ENCODE peak calls at places on chromosome 5, in six cellular contexts. One of them, this sample, is unnamed.

GRCh38 chr5:179840766-179841165 is 17.9 kb downstream of the MRNIP start:
- DNase-seq in CD8-positive, alpha-beta T cell: no peak
- DNase-seq in stimulated activated CD4-positive, alpha-beta T cell treated with anti-CD3 and anti-CD28 coated beads, Interleukin-2, amount 100 ng/mL, for 48 hours: no peak
- DNase-seq in aorta: no peak
- DNase-seq in M059J: no peak
- DNase-seq in cardiac muscle cell: no peak
- DNase-seq in this sample: no peak

GRCh38 chr5:75057551-75057950 is 5.2 kb upstream of the GCNT4 start:
- DNase-seq in CD8-positive, alpha-beta T cell: no peak
- DNase-seq in stimulated activated CD4-positive, alpha-beta T cell treated with anti-CD3 and anti-CD28 coated beads, Interleukin-2, amount 100 ng/mL, for 48 hours: no peak
- DNase-seq in aorta: no peak
- DNase-seq in M059J: peak
- DNase-seq in cardiac muscle cell: no peak
- DNase-seq in this sample: no peak

GRCh38 chr5:178462846-178463245 is 127.3 kb downstream of the COL23A1 start:
- DNase-seq in CD8-positive, alpha-beta T cell: no peak
- DNase-seq in stimulated activated CD4-positive, alpha-beta T cell treated with anti-CD3 and anti-CD28 coated beads, Interleukin-2, amount 100 ng/mL, for 48 hours: no peak
- DNase-seq in aorta: no peak
- DNase-seq in M059J: no peak
- DNase-seq in cardiac muscle cell: no peak
- DNase-seq in this sample: no peak

GRCh38 chr5:92337772-92338234 is 954.7 kb upstream of the ARRDC3 start:
- DNase-seq in CD8-positive, alpha-beta T cell: no peak
- DNase-seq in stimulated activated CD4-positive, alpha-beta T cell treated with anti-CD3 and anti-CD28 coated beads, Interleukin-2, amount 100 ng/mL, for 48 hours: no peak
- DNase-seq in aorta: no peak
- DNase-seq in M059J: peak
- DNase-seq in cardiac muscle cell: peak
- DNase-seq in this sample: peak

GRCh38 chr5:83726912-83727311 is 6.3 kb upstream of the HAPLN1 start:
- DNase-seq in CD8-positive, alpha-beta T cell: no peak
- DNase-seq in stimulated activated CD4-positive, alpha-beta T cell treated with anti-CD3 and anti-CD28 coated beads, Interleukin-2, amount 100 ng/mL, for 48 hours: no peak
- DNase-seq in aorta: no peak
- DNase-seq in M059J: peak
- DNase-seq in cardiac muscle cell: no peak
- DNase-seq in this sample: no peak

GRCh38 chr5:150221471-150221870 is 31.6 kb downstream of the SLC6A7 start:
- DNase-seq in CD8-positive, alpha-beta T cell: no peak
- DNase-seq in stimulated activated CD4-positive, alpha-beta T cell treated with anti-CD3 and anti-CD28 coated beads, Interleukin-2, amount 100 ng/mL, for 48 hours: no peak
- DNase-seq in aorta: no peak
- DNase-seq in M059J: no peak
- DNase-seq in cardiac muscle cell: no peak
- DNase-seq in this sample: no peak

GRCh38 chr5:132354381-132354780 is 15.1 kb upstream of the SLC22A5 start:
- DNase-seq in CD8-positive, alpha-beta T cell: no peak
- DNase-seq in stimulated activated CD4-positive, alpha-beta T cell treated with anti-CD3 and anti-CD28 coated beads, Interleukin-2, amount 100 ng/mL, for 48 hours: no peak
- DNase-seq in aorta: no peak
- DNase-seq in M059J: no peak
- DNase-seq in cardiac muscle cell: no peak
- DNase-seq in this sample: no peak

GRCh38 chr5:160242140-160242539 is 12.8 kb downstream of the FABP6 start:
- DNase-seq in CD8-positive, alpha-beta T cell: no peak
- DNase-seq in stimulated activated CD4-positive, alpha-beta T cell treated with anti-CD3 and anti-CD28 coated beads, Interleukin-2, amount 100 ng/mL, for 48 hours: no peak
- DNase-seq in aorta: no peak
- DNase-seq in M059J: peak
- DNase-seq in cardiac muscle cell: no peak
- DNase-seq in this sample: peak

GRCh38 chr5:458547-459353 is 15.8 kb downstream of the EXOC3 start:
- DNase-seq in CD8-positive, alpha-beta T cell: no peak
- DNase-seq in stimulated activated CD4-positive, alpha-beta T cell treated with anti-CD3 and anti-CD28 coated beads, Interleukin-2, amount 100 ng/mL, for 48 hours: peak
- DNase-seq in aorta: peak
- DNase-seq in M059J: peak
- DNase-seq in cardiac muscle cell: no peak
- DNase-seq in this sample: peak

GRCh38 chr5:40405985-40406384 is 273.7 kb upstream of the PTGER4 start:
- DNase-seq in CD8-positive, alpha-beta T cell: no peak
- DNase-seq in stimulated activated CD4-positive, alpha-beta T cell treated with anti-CD3 and anti-CD28 coated beads, Interleukin-2, amount 100 ng/mL, for 48 hours: no peak
- DNase-seq in aorta: no peak
- DNase-seq in M059J: no peak
- DNase-seq in cardiac muscle cell: no peak
- DNase-seq in this sample: no peak

GRCh38 chr5:60521379-60522298 is 178.3 kb downstream of the DEPDC1B start:
- DNase-seq in CD8-positive, alpha-beta T cell: no peak
- DNase-seq in stimulated activated CD4-positive, alpha-beta T cell treated with anti-CD3 and anti-CD28 coated beads, Interleukin-2, amount 100 ng/mL, for 48 hours: no peak
- DNase-seq in aorta: no peak
- DNase-seq in M059J: peak
- DNase-seq in cardiac muscle cell: no peak
- DNase-seq in this sample: no peak

GRCh38 chr5:122170630-122171029 is 41.3 kb downstream of the ZNF474 start:
- DNase-seq in CD8-positive, alpha-beta T cell: no peak
- DNase-seq in stimulated activated CD4-positive, alpha-beta T cell treated with anti-CD3 and anti-CD28 coated beads, Interleukin-2, amount 100 ng/mL, for 48 hours: no peak
- DNase-seq in aorta: no peak
- DNase-seq in M059J: peak
- DNase-seq in cardiac muscle cell: peak
- DNase-seq in this sample: peak

GRCh38 chr5:68662804-68663307 is 431.0 kb upstream of the SLC30A5 start:
- DNase-seq in CD8-positive, alpha-beta T cell: no peak
- DNase-seq in stimulated activated CD4-positive, alpha-beta T cell treated with anti-CD3 and anti-CD28 coated beads, Interleukin-2, amount 100 ng/mL, for 48 hours: no peak
- DNase-seq in aorta: no peak
- DNase-seq in M059J: no peak
- DNase-seq in cardiac muscle cell: no peak
- DNase-seq in this sample: no peak

GRCh38 chr5:136023935-136024645 is 4.7 kb upstream of the TGFBI start:
- DNase-seq in CD8-positive, alpha-beta T cell: no peak
- DNase-seq in stimulated activated CD4-positive, alpha-beta T cell treated with anti-CD3 and anti-CD28 coated beads, Interleukin-2, amount 100 ng/mL, for 48 hours: no peak
- DNase-seq in aorta: no peak
- DNase-seq in M059J: peak
- DNase-seq in cardiac muscle cell: no peak
- DNase-seq in this sample: no peak

GRCh38 chr5:125551797-125552196 is 805.4 kb upstream of the ZNF608 start:
- DNase-seq in CD8-positive, alpha-beta T cell: no peak
- DNase-seq in stimulated activated CD4-positive, alpha-beta T cell treated with anti-CD3 and anti-CD28 coated beads, Interleukin-2, amount 100 ng/mL, for 48 hours: no peak
- DNase-seq in aorta: no peak
- DNase-seq in M059J: no peak
- DNase-seq in cardiac muscle cell: no peak
- DNase-seq in this sample: no peak

GRCh38 chr5:75021229-75021628 is 31.1 kb downstream of the GCNT4 start:
- DNase-seq in CD8-positive, alpha-beta T cell: no peak
- DNase-seq in stimulated activated CD4-positive, alpha-beta T cell treated with anti-CD3 and anti-CD28 coated beads, Interleukin-2, amount 100 ng/mL, for 48 hours: no peak
- DNase-seq in aorta: no peak
- DNase-seq in M059J: no peak
- DNase-seq in cardiac muscle cell: no peak
- DNase-seq in this sample: no peak

GRCh38 chr5:58114324-58114723 is 345.6 kb downstream of the PLK2 start:
- DNase-seq in CD8-positive, alpha-beta T cell: no peak
- DNase-seq in stimulated activated CD4-positive, alpha-beta T cell treated with anti-CD3 and anti-CD28 coated beads, Interleukin-2, amount 100 ng/mL, for 48 hours: no peak
- DNase-seq in aorta: no peak
- DNase-seq in M059J: peak
- DNase-seq in cardiac muscle cell: no peak
- DNase-seq in this sample: peak

GRCh38 chr5:156380846-156381245 is 53.9 kb downstream of the SGCD start:
- DNase-seq in CD8-positive, alpha-beta T cell: no peak
- DNase-seq in stimulated activated CD4-positive, alpha-beta T cell treated with anti-CD3 and anti-CD28 coated beads, Interleukin-2, amount 100 ng/mL, for 48 hours: no peak
- DNase-seq in aorta: no peak
- DNase-seq in M059J: peak
- DNase-seq in cardiac muscle cell: no peak
- DNase-seq in this sample: no peak

GRCh38 chr5:130963798-130964197 is 201.3 kb downstream of the HINT1 start:
- DNase-seq in CD8-positive, alpha-beta T cell: no peak
- DNase-seq in stimulated activated CD4-positive, alpha-beta T cell treated with anti-CD3 and anti-CD28 coated beads, Interleukin-2, amount 100 ng/mL, for 48 hours: no peak
- DNase-seq in aorta: no peak
- DNase-seq in M059J: no peak
- DNase-seq in cardiac muscle cell: no peak
- DNase-seq in this sample: peak

GRCh38 chr5:94908889-94909480 is 290.5 kb downstream of the SLF1 start:
- DNase-seq in CD8-positive, alpha-beta T cell: no peak
- DNase-seq in stimulated activated CD4-positive, alpha-beta T cell treated with anti-CD3 and anti-CD28 coated beads, Interleukin-2, amount 100 ng/mL, for 48 hours: no peak
- DNase-seq in aorta: no peak
- DNase-seq in M059J: peak
- DNase-seq in cardiac muscle cell: peak
- DNase-seq in this sample: peak

GRCh38 chr5:153542536-153542935 is 52.1 kb downstream of the GRIA1 start:
- DNase-seq in CD8-positive, alpha-beta T cell: no peak
- DNase-seq in stimulated activated CD4-positive, alpha-beta T cell treated with anti-CD3 and anti-CD28 coated beads, Interleukin-2, amount 100 ng/mL, for 48 hours: no peak
- DNase-seq in aorta: no peak
- DNase-seq in M059J: peak
- DNase-seq in cardiac muscle cell: no peak
- DNase-seq in this sample: no peak

GRCh38 chr5:84080908-84081307 is 303.8 kb downstream of the EDIL3 start:
- DNase-seq in CD8-positive, alpha-beta T cell: no peak
- DNase-seq in stimulated activated CD4-positive, alpha-beta T cell treated with anti-CD3 and anti-CD28 coated beads, Interleukin-2, amount 100 ng/mL, for 48 hours: no peak
- DNase-seq in aorta: no peak
- DNase-seq in M059J: no peak
- DNase-seq in cardiac muscle cell: no peak
- DNase-seq in this sample: no peak

GRCh38 chr5:11793396-11793795 is 110.8 kb downstream of the CTNND2 start:
- DNase-seq in CD8-positive, alpha-beta T cell: no peak
- DNase-seq in stimulated activated CD4-positive, alpha-beta T cell treated with anti-CD3 and anti-CD28 coated beads, Interleukin-2, amount 100 ng/mL, for 48 hours: no peak
- DNase-seq in aorta: no peak
- DNase-seq in M059J: no peak
- DNase-seq in cardiac muscle cell: no peak
- DNase-seq in this sample: no peak

GRCh38 chr5:50576686-50577256 is 89.7 kb upstream of the PARP8 start:
- DNase-seq in CD8-positive, alpha-beta T cell: no peak
- DNase-seq in stimulated activated CD4-positive, alpha-beta T cell treated with anti-CD3 and anti-CD28 coated beads, Interleukin-2, amount 100 ng/mL, for 48 hours: no peak
- DNase-seq in aorta: no peak
- DNase-seq in M059J: no peak
- DNase-seq in cardiac muscle cell: no peak
- DNase-seq in this sample: no peak

GRCh38 chr5:58066076-58066475 is 393.8 kb downstream of the PLK2 start:
- DNase-seq in CD8-positive, alpha-beta T cell: no peak
- DNase-seq in stimulated activated CD4-positive, alpha-beta T cell treated with anti-CD3 and anti-CD28 coated beads, Interleukin-2, amount 100 ng/mL, for 48 hours: no peak
- DNase-seq in aorta: no peak
- DNase-seq in M059J: no peak
- DNase-seq in cardiac muscle cell: no peak
- DNase-seq in this sample: no peak

GRCh38 chr5:158154226-158155005 is 295.5 kb upstream of the CLINT1 start:
- DNase-seq in CD8-positive, alpha-beta T cell: no peak
- DNase-seq in stimulated activated CD4-positive, alpha-beta T cell treated with anti-CD3 and anti-CD28 coated beads, Interleukin-2, amount 100 ng/mL, for 48 hours: no peak
- DNase-seq in aorta: no peak
- DNase-seq in M059J: peak
- DNase-seq in cardiac muscle cell: no peak
- DNase-seq in this sample: peak

GRCh38 chr5:27316283-27316675 is 277.9 kb upstream of the CDH9 start:
- DNase-seq in CD8-positive, alpha-beta T cell: no peak
- DNase-seq in stimulated activated CD4-positive, alpha-beta T cell treated with anti-CD3 and anti-CD28 coated beads, Interleukin-2, amount 100 ng/mL, for 48 hours: no peak
- DNase-seq in aorta: no peak
- DNase-seq in M059J: peak
- DNase-seq in cardiac muscle cell: no peak
- DNase-seq in this sample: peak

GRCh38 chr5:169856571-169856970 is 123.7 kb downstream of the INSYN2B start:
- DNase-seq in CD8-positive, alpha-beta T cell: no peak
- DNase-seq in stimulated activated CD4-positive, alpha-beta T cell treated with anti-CD3 and anti-CD28 coated beads, Interleukin-2, amount 100 ng/mL, for 48 hours: no peak
- DNase-seq in aorta: no peak
- DNase-seq in M059J: peak
- DNase-seq in cardiac muscle cell: no peak
- DNase-seq in this sample: peak

GRCh38 chr5:154773314-154773713 is 18.1 kb downstream of the LARP1 start:
- DNase-seq in CD8-positive, alpha-beta T cell: no peak
- DNase-seq in stimulated activated CD4-positive, alpha-beta T cell treated with anti-CD3 and anti-CD28 coated beads, Interleukin-2, amount 100 ng/mL, for 48 hours: no peak
- DNase-seq in aorta: no peak
- DNase-seq in M059J: no peak
- DNase-seq in cardiac muscle cell: no peak
- DNase-seq in this sample: no peak

GRCh38 chr5:6755519-6755918 is 42.3 kb downstream of the TENT4A start:
- DNase-seq in CD8-positive, alpha-beta T cell: no peak
- DNase-seq in stimulated activated CD4-positive, alpha-beta T cell treated with anti-CD3 and anti-CD28 coated beads, Interleukin-2, amount 100 ng/mL, for 48 hours: no peak
- DNase-seq in aorta: no peak
- DNase-seq in M059J: peak
- DNase-seq in cardiac muscle cell: no peak
- DNase-seq in this sample: no peak

GRCh38 chr5:1661831-1662558 is 137.6 kb downstream of the MRPL36 start:
- DNase-seq in CD8-positive, alpha-beta T cell: no peak
- DNase-seq in stimulated activated CD4-positive, alpha-beta T cell treated with anti-CD3 and anti-CD28 coated beads, Interleukin-2, amount 100 ng/mL, for 48 hours: no peak
- DNase-seq in aorta: no peak
- DNase-seq in M059J: no peak
- DNase-seq in cardiac muscle cell: no peak
- DNase-seq in this sample: no peak

GRCh38 chr5:33074548-33074947 is 363.4 kb downstream of the NPR3 start:
- DNase-seq in CD8-positive, alpha-beta T cell: no peak
- DNase-seq in stimulated activated CD4-positive, alpha-beta T cell treated with anti-CD3 and anti-CD28 coated beads, Interleukin-2, amount 100 ng/mL, for 48 hours: no peak
- DNase-seq in aorta: no peak
- DNase-seq in M059J: peak
- DNase-seq in cardiac muscle cell: no peak
- DNase-seq in this sample: peak

GRCh38 chr5:124995451-124995850 is 249.0 kb upstream of the ZNF608 start:
- DNase-seq in CD8-positive, alpha-beta T cell: no peak
- DNase-seq in stimulated activated CD4-positive, alpha-beta T cell treated with anti-CD3 and anti-CD28 coated beads, Interleukin-2, amount 100 ng/mL, for 48 hours: no peak
- DNase-seq in aorta: no peak
- DNase-seq in M059J: no peak
- DNase-seq in cardiac muscle cell: no peak
- DNase-seq in this sample: peak

GRCh38 chr5:43514816-43515677 is at the start of gene C5orf34:
- DNase-seq in CD8-positive, alpha-beta T cell: peak
- DNase-seq in stimulated activated CD4-positive, alpha-beta T cell treated with anti-CD3 and anti-CD28 coated beads, Interleukin-2, amount 100 ng/mL, for 48 hours: peak
- DNase-seq in aorta: peak
- DNase-seq in M059J: peak
- DNase-seq in cardiac muscle cell: peak
- DNase-seq in this sample: peak

GRCh38 chr5:134145779-134146581 is 30.8 kb downstream of the SKP1 start:
- DNase-seq in CD8-positive, alpha-beta T cell: peak
- DNase-seq in stimulated activated CD4-positive, alpha-beta T cell treated with anti-CD3 and anti-CD28 coated beads, Interleukin-2, amount 100 ng/mL, for 48 hours: peak
- DNase-seq in aorta: peak
- DNase-seq in M059J: peak
- DNase-seq in cardiac muscle cell: peak
- DNase-seq in this sample: peak

This sample was measured in PC-3.